ENCODE peak calls at places on chromosomes 7 and 10, in four cellular contexts. Y, S, L and V are unnamed samples. For H3K27me3, the result is how much of the 10 kb centered on the place peaks cover.

GRCh38 chr7:90401989-90402388 is 1.3 kb upstream of the CLDN12 start:
- DNase-seq in Y (no peak), S (no peak), L (no peak), V (no peak)

GRCh38 chr10:69335063-69335587 is 56.8 kb downstream of the HK1 start:
- DNase-seq in Y (peak), S (no peak), L (no peak), V (no peak)

GRCh38 chr10:79166312-79166721 is 97.6 kb downstream of the ZMIZ1 start:
- DNase-seq in Y (no peak), S (no peak), L (no peak), V (no peak)

GRCh38 chr10:89369142-89370105 is 8.4 kb upstream of the IFIT1B start:
- DNase-seq in Y (peak), S (no peak), L (no peak), V (no peak)

GRCh38 chr7:138904122-138904435 is 77.1 kb downstream of the KIAA1549 start:
- DNase-seq in Y (no peak), S (no peak), L (no peak), V (no peak)

GRCh38 chr10:77177161-77177560 is 460.4 kb downstream of the KCNMA1 start:
- DNase-seq in Y (no peak), S (no peak), L (no peak), V (no peak)

GRCh38 chr7:23709081-23709746 is 805 bp upstream of the STK31 start:
- DNase-seq in Y (no peak), S (no peak), L (no peak), V (no peak)

GRCh38 chr10:10996966-10997620 is 20.6 kb upstream of the CELF2 start:
- DNase-seq in Y (no peak), S (no peak), L (no peak), V (no peak)

GRCh38 chr10:43685744-43686143 is 37.1 kb upstream of the ZNF32 start:
- DNase-seq in Y (no peak), S (peak), L (no peak), V (no peak)

GRCh38 chr7:116246357-116246756 is 36.0 kb downstream of the TES start:
- DNase-seq in Y (no peak), S (no peak), L (no peak), V (no peak)

GRCh38 chr7:86644282-86645173 is 819 bp downstream of the GRM3 start:
- DNase-seq in Y (no peak), S (no peak), L (no peak), V (peak)

GRCh38 chr7:139047970-139048369 is 12.1 kb upstream of the ZC3HAV1L start:
- DNase-seq in Y (no peak), S (no peak), L (no peak), V (no peak)

GRCh38 chr10:74928742-74929191 is 102.4 kb downstream of the KAT6B start:
- DNase-seq in Y (no peak), S (no peak), L (no peak), V (no peak)

GRCh38 chr7:1055084-1055450 is 10.7 kb downstream of the GPR146 start:
- DNase-seq in Y (peak), S (peak), L (peak), V (no peak)

GRCh38 chr10:127069436-127069835 is 127.0 kb downstream of the INSYN2A start:
- DNase-seq in Y (no peak), S (no peak), L (no peak), V (no peak)

GRCh38 chr7:130793855-130794618 is 60.0 kb upstream of the KLF14 start:
- DNase-seq in Y (no peak), S (no peak), L (no peak), V (no peak)

GRCh38 chr10:7412482-7413251 is 1.8 kb upstream of the SFMBT2 start:
- DNase-seq in Y (peak), S (no peak), L (no peak), V (peak)

GRCh38 chr10:73032536-73032935 is 64.1 kb downstream of the P4HA1 start:
- DNase-seq in Y (no peak), S (no peak), L (no peak), V (no peak)

GRCh38 chr10:69893271-69893900 is 91.7 kb downstream of the COL13A1 start:
- DNase-seq in Y (peak), S (no peak), L (no peak), V (no peak)

GRCh38 chr7:12653127-12653917 is 34.1 kb upstream of the ARL4A start:
- DNase-seq in Y (no peak), S (no peak), L (no peak), V (no peak)

GRCh38 chr7:1532456-1533254 is 2.2 kb downstream of the MAFK start:
- DNase-seq in Y (peak), S (peak), L (peak), V (peak)

GRCh38 chr10:94224656-94225055 is 138.1 kb downstream of the NOC3L start:
- DNase-seq in Y (no peak), S (no peak), L (no peak), V (no peak)

GRCh38 chr7:151454306-151454705 is 14.4 kb upstream of the CRYGN start:
- DNase-seq in Y (peak), S (peak), L (no peak), V (no peak)

GRCh38 chr7:116670409-116671036 is 1.5 kb upstream of the MET start:
- DNase-seq in Y (no peak), S (no peak), L (no peak), V (no peak)

GRCh38 chr10:44706745-44707144 is 204.4 kb upstream of the TMEM72 start:
- DNase-seq in Y (no peak), S (no peak), L (peak), V (no peak)

GRCh38 chr7:123624527-123625183 is 23.0 kb downstream of the ASB15 start:
- DNase-seq in Y (peak), S (no peak), L (no peak), V (peak)

GRCh38 chr7:140247564-140247963 is 70.8 kb upstream of the KDM7A start:
- DNase-seq in Y (no peak), S (no peak), L (no peak), V (no peak)

GRCh38 chr7:51569176-51569575 is 252.6 kb upstream of the COBL start:
- DNase-seq in Y (no peak), S (no peak), L (no peak), V (no peak)

GRCh38 chr10:120422459-120422858 is 34.6 kb upstream of the PLPP4 start:
- DNase-seq in Y (no peak), S (no peak), L (no peak), V (no peak)

GRCh38 chr7:51242881-51243518 is 73.6 kb downstream of the COBL start:
- DNase-seq in Y (peak), S (no peak), L (no peak), V (no peak)

GRCh38 chr10:1495915-1496517 is 241.3 kb downstream of the ADARB2 start:
- DNase-seq in Y (no peak), S (no peak), L (no peak), V (no peak)

GRCh38 chr7:50729962-50730361 is 52.7 kb downstream of the GRB10 start:
- DNase-seq in Y (no peak), S (no peak), L (peak), V (no peak)

GRCh38 chr10:63707254-63707910 is 186.2 kb downstream of the REEP3 start:
- DNase-seq in Y (no peak), S (no peak), L (peak), V (peak)

DNA sequence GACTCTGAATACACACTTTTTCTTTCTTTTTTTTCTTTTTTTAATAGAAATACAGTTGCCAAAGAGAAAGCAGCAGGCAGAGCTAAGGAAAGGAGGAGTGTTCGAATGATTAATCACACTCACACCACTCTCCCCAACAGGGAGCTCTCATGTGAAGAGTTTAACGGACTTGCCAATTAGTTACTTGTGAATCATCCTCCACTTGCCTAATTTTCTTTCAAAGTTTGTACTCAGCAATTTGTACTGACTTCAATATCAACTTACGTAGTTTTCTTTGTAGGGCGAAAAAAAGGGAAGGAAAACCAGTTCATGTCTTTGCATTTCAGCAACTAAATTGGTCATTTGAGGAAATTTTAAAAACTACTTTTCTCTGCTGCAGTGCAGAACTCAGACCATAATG is 109.2 kb downstream of the PIP4K2A start:
- DNase-seq in Y (no peak), S (no peak), L (no peak), V (peak)
- H3K4me3 ChIP-seq in Y (no peak), S (no peak), L (no peak), V (no peak)

DNA sequence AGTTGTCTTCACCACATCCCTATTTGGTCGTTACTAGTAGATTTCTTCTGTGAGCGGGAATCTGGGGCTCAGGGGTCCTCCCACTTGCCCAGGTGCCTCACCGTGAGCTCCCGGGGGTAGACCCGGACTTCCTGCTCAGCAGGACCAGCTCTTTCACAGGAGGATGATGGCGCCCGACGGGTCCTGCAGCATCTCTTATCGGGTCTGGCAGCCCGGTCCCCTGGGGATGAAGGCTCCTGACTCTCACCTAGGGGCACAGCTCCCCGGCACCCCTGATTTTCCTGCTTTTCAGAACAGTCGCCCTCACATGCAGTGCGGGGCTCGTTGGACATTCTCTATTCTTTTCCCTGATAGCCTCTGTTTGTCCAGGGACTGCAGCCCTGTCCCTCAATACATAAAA is 33.0 kb upstream of the SHH start:
- DNase-seq in Y (no peak), S (no peak), L (no peak), V (no peak)
- H3K27me3 ChIP-seq in Y (under half), S (under half), L (under half), V (under half)

GRCh38 chr7:19112290-19113000 is 5.0 kb downstream of the TWIST1 start:
- DNase-seq in Y (no peak), S (no peak), L (no peak), V (no peak)

GRCh38 chr7:19110778-19111175 is 6.7 kb downstream of the TWIST1 start:
- DNase-seq in Y (no peak), S (no peak), L (no peak), V (no peak)

GRCh38 chr7:19113001-19113349 is 4.5 kb downstream of the TWIST1 start:
- DNase-seq in Y (no peak), S (no peak), L (no peak), V (no peak)

GRCh38 chr7:19110026-19110777 is 7.2 kb downstream of the TWIST1 start:
- DNase-seq in Y (no peak), S (no peak), L (no peak), V (no peak)

DNA sequence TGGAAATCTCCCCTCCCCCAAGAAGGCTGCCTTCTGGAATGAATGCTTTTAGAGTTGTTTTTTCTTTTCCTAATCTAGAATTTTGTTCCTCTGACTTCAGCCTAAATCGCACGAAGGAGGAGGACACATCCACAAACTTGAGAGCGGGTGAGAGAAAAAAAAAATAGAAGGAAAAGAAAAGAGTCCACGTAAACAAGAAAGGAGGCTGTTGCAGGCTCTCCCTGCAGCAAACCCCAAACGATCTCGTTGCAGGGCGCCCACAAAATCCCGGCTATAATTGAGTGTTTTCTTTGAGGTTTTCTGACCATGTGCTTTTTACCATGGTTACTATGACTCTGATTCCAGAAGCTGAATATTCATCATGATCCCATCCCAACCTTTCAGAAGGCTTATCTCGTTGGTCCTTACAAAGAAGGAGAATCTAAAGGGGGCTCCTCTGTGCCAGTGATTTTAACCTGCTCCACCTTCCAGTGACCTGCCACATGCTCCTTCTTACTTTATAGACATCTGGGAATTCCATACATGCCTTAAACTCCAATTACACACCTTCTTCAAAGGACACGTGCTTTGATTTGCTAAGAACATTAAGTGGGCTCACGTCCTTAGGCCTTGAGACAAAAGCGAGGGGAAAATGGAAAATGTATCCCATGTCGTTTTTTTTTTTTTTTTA is 5.8 kb downstream of the TWIST1 start:
- DNase-seq in Y (no peak), S (no peak), L (no peak), V (no peak)
- H3K4me3 ChIP-seq in Y (no peak), S (peak), L (no peak), V (no peak)

DNA sequence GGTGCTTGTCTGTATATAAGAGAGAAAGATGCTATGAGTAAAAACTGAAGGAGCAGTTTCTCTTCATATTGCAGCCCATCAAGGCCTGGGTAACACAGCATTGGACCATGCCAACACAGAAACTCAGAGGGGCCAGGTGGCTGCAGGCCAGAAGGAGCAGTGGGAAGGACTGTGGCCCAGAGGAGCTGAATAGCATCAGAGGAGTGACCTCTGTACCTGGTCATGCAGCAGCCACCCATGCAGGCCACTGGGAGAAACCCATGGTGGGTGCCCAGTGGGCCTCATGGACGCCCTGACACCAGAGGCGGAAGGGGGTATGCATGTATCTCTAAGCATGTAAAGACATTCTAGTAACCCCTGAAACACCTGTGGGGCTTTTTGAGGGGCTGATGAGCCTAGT is 75.9 kb upstream of the YAE1 start:
- DNase-seq in Y (no peak), S (no peak), L (no peak), V (no peak)
- H3K27me3 ChIP-seq in Y (under half), S (under half), L (under half), V (under half)